ENCODE peak calls at places on chromosomes 3 and 15, in seven cellular contexts. G is A549, T is suprapubic skin, O is K562, W is tibial nerve, J is transverse colon, Z is GM12878. I is an unnamed sample.
A peak's percentile ranks its signal among the peaks of the same experiment; 100 is the strongest.

GRCh38 chr15:33292718-33293307 is 18.0 kb upstream of the RYR3 start:
- DNase-seq in G (peak; percentile 74), T (no peak), O (peak; percentile 47), W (peak; percentile 76), J (peak; percentile 28), Z (no peak), I (peak; percentile 55)

GRCh38 chr3:36892457-36893136 is 52.3 kb downstream of the TRANK1 start:
- DNase-seq in G (no peak), T (no peak), O (no peak), W (no peak), J (no peak), Z (no peak), I (no peak)

GRCh38 chr3:146589899-146590508 is 15.1 kb downstream of the PLSCR5 start:
- DNase-seq in G (peak; percentile 60), T (no peak), O (peak; percentile 13), W (peak; percentile 77), J (peak; percentile 12), Z (no peak), I (no peak)

GRCh38 chr3:95167748-95168147 is 1104.9 kb downstream of the NSUN3 start:
- DNase-seq in G (no peak), T (no peak), O (no peak), W (no peak), J (no peak), Z (no peak), I (no peak)

GRCh38 chr15:64780600-64781156 is 5.3 kb upstream of the RBPMS2 start:
- DNase-seq in G (no peak), T (no peak), O (no peak), W (no peak), J (no peak), Z (no peak), I (no peak)

GRCh38 chr15:59148160-59148810 is 43.3 kb downstream of the CCNB2 start:
- DNase-seq in G (no peak), T (no peak), O (no peak), W (no peak), J (no peak), Z (no peak), I (no peak)

GRCh38 chr3:110815008-110815583 is 256.5 kb upstream of the NECTIN3 start:
- DNase-seq in G (peak; percentile 7), T (no peak), O (no peak), W (no peak), J (no peak), Z (no peak), I (no peak)

GRCh38 chr3:89340431-89340830 is 233.0 kb downstream of the EPHA3 start:
- DNase-seq in G (no peak), T (no peak), O (no peak), W (no peak), J (no peak), Z (no peak), I (no peak)

GRCh38 chr15:52804526-52805081 is 14.5 kb upstream of the ONECUT1 start:
- DNase-seq in G (no peak), T (no peak), O (no peak), W (no peak), J (no peak), Z (no peak), I (no peak)

GRCh38 chr15:64249406-64249805 is 86.6 kb upstream of the PPIB start:
- DNase-seq in G (peak; percentile 25), T (no peak), O (no peak), W (no peak), J (no peak), Z (no peak), I (no peak)

GRCh38 chr3:59660376-59660775 is 610.6 kb upstream of the CFAP20DC start:
- DNase-seq in G (peak; percentile 14), T (no peak), O (no peak), W (no peak), J (no peak), Z (no peak), I (peak; percentile 28)

GRCh38 chr15:95326689-95327525 is 1003.6 kb upstream of the NR2F2 start:
- DNase-seq in G (no peak), T (no peak), O (no peak), W (peak; percentile 56), J (no peak), Z (no peak), I (no peak)

GRCh38 chr3:192915724-192916123 is 1.9 kb downstream of the MB21D2 start:
- DNase-seq in G (no peak), T (no peak), O (no peak), W (no peak), J (no peak), Z (no peak), I (no peak)

GRCh38 chr3:188860147-188860546 is 311.6 kb upstream of the TPRG1 start:
- DNase-seq in G (no peak), T (no peak), O (no peak), W (no peak), J (no peak), Z (no peak), I (no peak)

GRCh38 chr3:16140116-16140893 is 34.2 kb upstream of the GALNT15 start:
- DNase-seq in G (no peak), T (no peak), O (no peak), W (peak; percentile 69), J (peak; percentile 22), Z (no peak), I (no peak)

GRCh38 chr3:194051554-194052175 is 84.3 kb upstream of the HES1 start:
- DNase-seq in G (no peak), T (no peak), O (no peak), W (no peak), J (peak; percentile 56), Z (no peak), I (no peak)

GRCh38 chr15:58475573-58476524 is 44.1 kb downstream of the LIPC start:
- DNase-seq in G (no peak), T (peak; percentile 56), O (no peak), W (peak; percentile 18), J (no peak), Z (no peak), I (no peak)

GRCh38 chr3:89198598-89198997 is 91.2 kb downstream of the EPHA3 start:
- DNase-seq in G (no peak), T (no peak), O (no peak), W (no peak), J (no peak), Z (no peak), I (no peak)

GRCh38 chr3:57791245-57791644 is 35.1 kb downstream of the SLMAP start:
- DNase-seq in G (peak; percentile 32), T (no peak), O (no peak), W (no peak), J (no peak), Z (no peak), I (no peak)

GRCh38 chr3:19148768-19149091 is 420 bp downstream of the KCNH8 start:
- DNase-seq in G (no peak), T (no peak), O (no peak), W (no peak), J (no peak), Z (no peak), I (no peak)

GRCh38 chr15:42108189-42108588 is 13.8 kb upstream of the PLA2G4D start:
- DNase-seq in G (no peak), T (no peak), O (no peak), W (no peak), J (no peak), Z (no peak), I (no peak)

GRCh38 chr15:33215941-33216872 is 21.7 kb upstream of the FMN1 start:
- DNase-seq in G (peak; percentile 53), T (no peak), O (peak; percentile 15), W (no peak), J (no peak), Z (no peak), I (no peak)

DNA sequence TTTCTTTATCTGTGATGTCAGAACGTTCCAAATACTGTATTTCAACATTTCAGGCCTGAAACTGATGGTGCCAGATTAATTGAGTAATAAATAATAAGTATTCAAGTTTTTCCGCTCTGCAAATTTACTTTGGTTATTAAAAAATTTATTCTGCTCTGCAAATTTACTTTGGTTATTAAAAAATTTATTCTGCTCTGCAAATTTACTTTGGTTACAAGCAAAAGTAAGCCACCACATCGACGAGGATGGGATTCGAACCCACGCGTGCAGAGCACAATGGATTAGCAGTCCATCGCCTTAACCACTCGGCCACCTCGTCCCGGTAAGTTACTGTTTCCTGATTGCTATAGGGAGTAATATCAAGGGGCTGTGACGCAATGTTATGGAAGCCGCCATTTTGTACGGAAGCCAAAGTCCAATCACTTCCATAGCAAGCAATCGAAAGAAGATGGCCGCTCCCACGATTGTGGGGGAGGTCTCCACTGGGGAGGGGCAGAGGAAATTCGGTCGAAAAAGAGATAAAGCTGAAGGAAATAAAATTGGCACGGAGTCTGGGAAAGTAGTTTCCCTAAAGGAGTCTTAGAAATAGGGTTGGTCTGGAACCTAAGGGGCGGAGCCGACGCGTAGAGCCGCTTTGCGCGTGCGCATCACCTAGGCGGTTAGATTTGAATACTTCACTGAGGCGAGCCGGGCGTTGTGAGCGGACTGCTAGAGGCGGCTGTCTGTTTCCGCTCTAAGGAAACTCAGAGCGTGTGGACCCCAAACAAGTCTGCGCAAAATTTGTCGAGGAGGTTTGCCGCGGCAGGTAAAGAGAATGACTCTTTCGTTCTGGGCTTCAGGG is at the start of gene KNL1:
- DNase-seq in G (peak; percentile 93), T (peak; percentile 94), O (peak; percentile 95), W (peak; percentile 97), J (peak; percentile 94), Z (peak; percentile 99), I (peak; percentile 92)
- H3K4me3 ChIP-seq in G (peak within 1 kb of the TSS; percentile 65), T (peak within 1 kb of the TSS; percentile 68), O (peak within 1 kb of the TSS; percentile 74), W (peak within 1 kb of the TSS; percentile 60), J (peak within 1 kb of the TSS; percentile 34), Z (peak within 1 kb of the TSS; percentile 90), I (peak within 1 kb of the TSS; percentile 63)

GRCh38 chr15:75597667-75598341 is 18.7 kb upstream of the PTPN9 start:
- DNase-seq in G (peak; percentile 33), T (no peak), O (no peak), W (peak; percentile 9), J (no peak), Z (no peak), I (peak; percentile 47)
- TF ChIP-seq CTCF in G (peak; percentile 36), T (peak; percentile 26), O (peak; percentile 60), W (no peak), J (no peak), Z (peak; percentile 37), I (no peak)

GRCh38 chr15:83206971-83207621 is 527 bp downstream of the HDGFL3 start:
- DNase-seq in G (peak; percentile 57), T (peak; percentile 67), O (peak; percentile 57), W (peak; percentile 31), J (peak; percentile 19), Z (no peak), I (peak; percentile 28)
- TF ChIP-seq EP300 in G (no peak), T (no peak), O (no peak), W (no peak), J (no peak), Z (no peak), I (no peak)

DNA sequence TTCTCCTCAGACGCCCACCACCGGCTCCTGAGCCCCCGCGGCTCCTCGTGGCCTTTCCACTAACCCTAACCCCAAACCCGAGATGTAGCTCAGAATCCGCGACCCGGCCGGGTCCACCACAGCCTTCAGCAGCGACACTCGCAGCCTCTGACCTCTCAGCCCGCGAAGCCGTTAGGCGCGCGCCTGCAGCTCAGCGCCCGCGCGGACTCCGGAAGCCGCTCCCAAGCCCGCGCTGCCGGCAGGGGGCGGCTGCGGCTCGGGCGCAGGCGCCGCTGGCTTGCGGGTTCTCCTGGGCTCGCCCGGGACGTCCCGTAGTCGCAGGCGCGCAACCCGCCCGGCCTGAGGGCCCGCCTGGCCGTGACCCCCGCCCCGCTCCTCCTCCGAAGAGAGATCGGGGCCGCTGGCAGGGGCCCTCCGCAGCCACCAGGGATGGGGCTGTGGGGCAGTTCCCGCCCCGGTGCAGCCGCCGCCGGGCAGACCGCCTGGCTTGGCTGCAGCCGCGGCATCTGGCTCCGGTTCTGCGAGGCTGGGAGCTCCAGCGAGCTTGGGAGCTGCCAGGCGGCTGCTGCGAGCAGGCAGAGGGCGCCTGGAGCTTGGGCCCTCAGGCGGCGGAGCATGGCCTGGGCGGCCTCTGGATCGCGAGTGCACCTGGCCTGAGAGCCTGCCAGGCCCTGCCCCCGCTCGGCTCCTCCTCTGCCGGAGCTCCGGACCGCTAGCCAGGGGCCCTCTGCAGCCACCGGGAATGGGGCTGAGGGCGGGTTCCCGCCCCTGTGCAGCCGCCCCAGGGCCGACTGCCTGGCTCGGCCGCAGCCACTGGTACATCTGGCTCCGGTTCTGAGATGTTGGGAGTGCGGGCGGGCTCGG is 120.7 kb downstream of the LMLN start:
- DNase-seq in G (peak; percentile 57), T (peak; percentile 62), O (peak; percentile 74), W (peak; percentile 20), J (peak; percentile 77), Z (no peak), I (peak; percentile 79)
- H3K4me3 ChIP-seq in G (peak overlapping the region; percentile 49), T (peak overlapping the region; percentile 43), O (peak overlapping the region; percentile 72), W (peak overlapping the region; percentile 30), J (peak overlapping the region; percentile 19), Z (peak overlapping the region; percentile 22), I (peak overlapping the region; percentile 33)

I was measured in stomach.